ENCODE peak calls at places on chromosomes 6 and 20, in seven cellular contexts. N is brain microvascular endothelial cell, H is AG04450, W is HepG2, G is hepatocyte, P is thoracic aorta, F is bronchial epithelial cell. J is an unnamed sample.

GRCh38 chr20:23083553-23084220 is 2.4 kb downstream of the CD93 start:
- DNase-seq in P (no peak), G (no peak), W (no peak), N (no peak), H (no peak), F (no peak), J (no peak)

GRCh38 chr6:34791164-34791841 is 580 bp upstream of the BLTP3A start:
- DNase-seq in F (no peak), N (no peak), H (no peak), P (no peak), G (peak), W (peak), J (no peak)

GRCh38 chr6:66662196-66662595 is 955.2 kb upstream of the EYS start:
- DNase-seq in G (peak), F (peak), W (peak), P (no peak), N (no peak), H (no peak), J (peak)

GRCh38 chr20:58816051-58816450 is 34.7 kb downstream of the GNAS-AS1 start:
- DNase-seq in H (no peak), G (no peak), W (no peak), N (no peak), F (no peak), P (no peak), J (no peak)

GRCh38 chr6:5044866-5045265 is 40.3 kb upstream of the PPP1R3G start:
- DNase-seq in H (no peak), W (no peak), F (no peak), G (no peak), P (no peak), N (no peak), J (no peak)

GRCh38 chr6:43981363-43981990 is 145.8 kb downstream of the MRPL14 start:
- DNase-seq in P (no peak), N (no peak), G (no peak), H (no peak), W (no peak), F (no peak), J (no peak)

GRCh38 chr6:104527761-104528415 is 331.8 kb downstream of the HACE1 start:
- DNase-seq in P (peak), H (no peak), W (peak), G (peak), N (peak), F (peak), J (peak)

GRCh38 chr20:34806255-34806654 is 19.2 kb downstream of the NCOA6 start:
- DNase-seq in W (no peak), H (no peak), F (no peak), G (no peak), P (no peak), N (no peak), J (no peak)

GRCh38 chr20:64217539-64217938 is 38.0 kb upstream of the PCMTD2 start:
- DNase-seq in W (no peak), G (no peak), F (no peak), N (no peak), P (no peak), H (no peak), J (no peak)

GRCh38 chr6:113731528-113731927 is 125.6 kb upstream of the MARCKS start:
- DNase-seq in W (no peak), P (no peak), N (no peak), H (no peak), F (no peak), G (no peak), J (no peak)

GRCh38 chr20:11278461-11278860 is 604.7 kb upstream of the JAG1 start:
- DNase-seq in N (no peak), F (no peak), G (no peak), P (no peak), W (no peak), H (no peak), J (no peak)

GRCh38 chr20:24995741-24996448 is 3.3 kb upstream of the APMAP start:
- DNase-seq in H (no peak), F (no peak), W (no peak), P (no peak), G (no peak), N (no peak), J (no peak)

GRCh38 chr6:42963855-42964605 is 3.5 kb downstream of the GNMT start:
- DNase-seq in N (peak), G (peak), P (no peak), H (peak), F (peak), W (peak), J (no peak)

GRCh38 chr6:127341471-127342202 is 1.8 kb downstream of the ECHDC1 start:
- DNase-seq in G (no peak), F (no peak), H (no peak), W (no peak), P (no peak), N (no peak), J (no peak)
- H3K4me3 ChIP-seq in G (peak), F (peak), H (peak), W (peak), P (peak), N (peak), J (peak)

GRCh38 chr6:157077251-157077650 is 246.1 kb downstream of the TMEM242 start:
- DNase-seq in N (no peak), G (no peak), P (no peak), H (no peak), F (no peak), W (no peak), J (no peak)
- TF ChIP-seq CTCF in N (no peak), G (no peak), P (no peak), H (no peak), F (no peak), W (no peak), J (no peak)

DNA sequence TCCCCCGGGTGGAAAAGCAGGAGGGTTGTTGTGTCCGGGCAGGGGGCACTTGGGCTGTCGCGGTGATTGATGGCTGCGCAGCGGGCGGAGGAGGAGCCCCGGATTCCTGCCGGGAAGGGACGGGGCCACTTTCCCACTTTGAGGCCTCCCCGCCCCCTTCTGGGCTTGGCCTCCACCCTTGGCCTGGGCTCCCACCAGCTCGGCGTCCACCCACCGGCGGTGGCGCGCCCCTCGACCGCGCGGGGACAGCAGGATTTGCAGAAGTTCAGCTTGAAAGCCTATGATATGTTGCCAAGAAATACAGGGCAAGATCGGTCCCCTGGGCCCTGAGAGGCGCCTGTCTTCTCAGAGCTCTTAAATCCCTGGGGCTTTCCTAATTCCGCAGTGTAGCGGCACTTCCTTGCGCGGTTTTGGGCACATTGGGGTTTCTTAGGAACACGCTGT is 852 bp downstream of the RIN2 start:
- DNase-seq in H (no peak), W (peak), P (peak), F (peak), G (peak), N (no peak), J (no peak)
- H3K4me3 ChIP-seq in H (peak), W (peak), P (peak), F (peak), G (peak), N (peak), J (peak)

DNA sequence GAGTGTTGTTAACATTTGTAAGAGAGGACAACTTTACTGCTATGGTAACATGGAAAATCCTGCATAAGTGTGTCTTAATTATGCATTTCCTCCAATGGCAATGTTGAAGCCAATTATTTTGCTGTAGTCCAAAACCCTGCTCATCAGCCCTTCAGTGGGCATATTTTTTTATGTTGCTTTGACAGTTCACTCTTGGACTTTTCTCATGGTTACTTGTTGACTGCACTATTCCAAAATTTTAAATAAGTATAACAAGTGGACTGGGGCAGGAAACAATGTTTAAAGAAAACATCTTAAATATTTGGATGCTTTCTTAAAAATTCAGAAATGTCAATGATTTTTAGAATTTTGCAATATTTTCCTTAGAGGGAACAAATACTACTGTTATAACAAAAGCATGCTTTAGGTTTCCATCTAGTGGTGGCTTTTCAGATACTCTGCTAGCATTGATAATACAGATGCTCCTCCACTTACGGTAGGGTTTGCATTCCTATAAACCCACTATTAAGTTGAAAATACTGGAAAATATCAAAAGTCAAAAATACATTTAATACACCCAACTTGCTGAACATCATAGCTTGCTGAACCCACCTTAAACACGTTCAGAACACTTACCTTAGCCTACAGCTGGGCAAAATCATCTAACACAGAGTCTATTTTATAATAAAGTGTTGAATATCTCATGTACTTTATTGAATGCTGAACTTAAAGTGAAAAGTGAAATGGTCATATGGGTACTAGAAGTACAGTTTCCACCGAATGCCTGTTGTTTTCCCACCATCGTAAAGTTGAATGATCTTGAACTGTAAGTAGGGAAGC is 86.4 kb downstream of the ADGRG6 start:
- DNase-seq in N (peak), G (peak), P (no peak), H (no peak), W (peak), F (peak), J (peak)
- TF ChIP-seq CTCF in N (peak), G (peak), P (peak), H (peak), W (peak), F (peak), J (peak)